ENCODE peak calls at places on chromosomes 4 and X, in nine cellular contexts. V is activated naive CD4-positive, alpha-beta T cell; Y is T-helper 2 cell; L is activated CD4-positive, alpha-beta T cell treated with anti-CD3 and anti-CD28 coated beads for 1 hour; C is fibroblast of mammary gland; T is fibroblast of the conjunctiva; D is fibroblast of the aortic adventitia; U is CD8-positive, alpha-beta memory T cell; G is COR-L47. M is an unnamed sample.

GRCh38 chr4:181138116-181138515 is 1105.1 kb upstream of the TENM3 start:
- DNase-seq in T (no peak), V (no peak), Y (no peak), L (no peak), G (no peak), U (no peak), D (no peak), C (peak), M (no peak)

GRCh38 chrX:113828470-113828869 is 755.4 kb upstream of the HTR2C start:
- DNase-seq in T (no peak), C (no peak), G (no peak), L (no peak), D (no peak), V (no peak), Y (no peak), U (no peak), M (no peak)

GRCh38 chr4:114694770-114695169 is 96.2 kb downstream of the UGT8 start:
- DNase-seq in D (peak), Y (no peak), U (no peak), G (no peak), L (no peak), T (peak), V (no peak), C (peak), M (peak)

GRCh38 chr4:185774815-185775684 is 36.9 kb downstream of the SORBS2 start:
- DNase-seq in T (peak), C (peak), U (no peak), G (no peak), V (no peak), Y (no peak), L (no peak), D (peak), M (peak)

GRCh38 chr4:137819964-137820383 is 287.7 kb upstream of the PCDH18 start:
- DNase-seq in T (peak), L (no peak), C (peak), Y (no peak), G (peak), D (peak), V (no peak), U (no peak), M (peak)

GRCh38 chr4:62550106-62550505 is 1350.0 kb downstream of the ADGRL3 start:
- DNase-seq in T (no peak), C (no peak), D (no peak), V (no peak), Y (no peak), U (no peak), G (no peak), L (no peak), M (no peak)

GRCh38 chrX:153620576-153620975 is 21.6 kb upstream of the CCNQ start:
- DNase-seq in Y (no peak), C (no peak), L (no peak), V (no peak), U (no peak), T (no peak), G (no peak), D (no peak), M (no peak)

GRCh38 chr4:71262161-71262560 is 76.7 kb upstream of the SLC4A4 start:
- DNase-seq in Y (no peak), T (no peak), L (no peak), D (no peak), C (no peak), V (no peak), G (no peak), U (no peak), M (no peak)

GRCh38 chr4:26410385-26411293 is 79.6 kb downstream of the CCKAR start:
- DNase-seq in C (peak), T (peak), L (no peak), D (peak), U (peak), V (no peak), G (peak), Y (peak), M (peak)

GRCh38 chr4:110619001-110619350 is 3.9 kb downstream of the PITX2 start:
- DNase-seq in T (no peak), C (no peak), V (no peak), D (no peak), L (no peak), G (no peak), Y (no peak), U (no peak), M (no peak)

GRCh38 chr4:167587361-167587760 is 353.1 kb upstream of the SPOCK3 start:
- DNase-seq in T (no peak), D (no peak), U (no peak), C (no peak), Y (no peak), V (no peak), G (no peak), L (no peak), M (no peak)